ENCODE peak calls at places on chromosomes 3 and 15, in six cellular contexts. G is tibial nerve, E is HFFc6, X is psoas muscle, D is nephron progenitor cell, L is GM20000. J is an unnamed sample.

GRCh38 chr3:143070977-143071551 is 48.5 kb upstream of the CHST2 start:
- DNase-seq in G (no peak), E (peak; percentile 93), X (no peak), D (no peak), L (no peak), J (no peak)

GRCh38 chr3:29764059-29764458 is 483.2 kb downstream of the RBMS3 start:
- DNase-seq in G (no peak), E (peak; percentile 32), X (no peak), D (no peak), L (no peak), J (no peak)

GRCh38 chr3:111803123-111803593 is 55.9 kb upstream of the PHLDB2 start:
- DNase-seq in G (peak; percentile 80), E (peak; percentile 98), X (peak; percentile 85), D (no peak), L (no peak), J (no peak)

GRCh38 chr3:184377882-184378445 is at the start of gene THPO:
- DNase-seq in G (no peak), E (no peak), X (no peak), D (peak; percentile 57), L (no peak), J (no peak)

GRCh38 chr3:133828576-133829309 is 23.1 kb downstream of the SRPRB start:
- DNase-seq in G (no peak), E (no peak), X (no peak), D (no peak), L (no peak), J (no peak)

GRCh38 chr3:189262746-189263145 is 91.0 kb downstream of the TPRG1 start:
- DNase-seq in G (no peak), E (no peak), X (peak; percentile 74), D (no peak), L (no peak), J (no peak)

GRCh38 chr15:39403674-39404117 is 177.2 kb upstream of the THBS1 start:
- DNase-seq in G (no peak), E (peak; percentile 44), X (no peak), D (no peak), L (no peak), J (no peak)

GRCh38 chr3:71229905-71230657 is 353.4 kb downstream of the FOXP1 start:
- DNase-seq in G (no peak), E (no peak), X (no peak), D (no peak), L (no peak), J (peak; percentile 42)

GRCh38 chr15:70236306-70237103 is 138.8 kb upstream of the TLE3 start:
- DNase-seq in G (no peak), E (peak; percentile 88), X (no peak), D (no peak), L (no peak), J (peak; percentile 43)

GRCh38 chr3:143848707-143849106 is 439 bp upstream of the SLC9A9 start:
- DNase-seq in G (no peak), E (no peak), X (no peak), D (no peak), L (no peak), J (no peak)

GRCh38 chr15:51310064-51310463 is 28.3 kb downstream of the CYP19A1 start:
- DNase-seq in G (peak; percentile 38), E (no peak), X (no peak), D (no peak), L (no peak), J (no peak)

GRCh38 chr3:117875887-117876286 is 1158.8 kb downstream of the IGSF11 start:
- DNase-seq in G (no peak), E (no peak), X (no peak), D (no peak), L (no peak), J (no peak)

GRCh38 chr15:50148362-50148963 is 29.4 kb upstream of the ATP8B4 start:
- DNase-seq in G (no peak), E (peak; percentile 76), X (no peak), D (peak; percentile 31), L (no peak), J (no peak)

GRCh38 chr3:11509175-11510000 is 134.3 kb downstream of the VGLL4 start:
- DNase-seq in G (no peak), E (peak; percentile 82), X (peak; percentile 65), D (peak; percentile 34), L (no peak), J (no peak)

GRCh38 chr3:27568393-27568792 is 84.2 kb upstream of the SLC4A7 start:
- DNase-seq in G (peak; percentile 59), E (peak; percentile 85), X (peak; percentile 58), D (no peak), L (no peak), J (no peak)

GRCh38 chr3:188362405-188362831 is 208.5 kb downstream of the LPP start:
- DNase-seq in G (no peak), E (peak; percentile 79), X (no peak), D (no peak), L (no peak), J (peak; percentile 63)

GRCh38 chr3:9725775-9726174 is 5.8 kb upstream of the BRPF1 start:
- DNase-seq in G (no peak), E (no peak), X (no peak), D (no peak), L (no peak), J (no peak)

GRCh38 chr3:29335438-29335837 is 54.6 kb downstream of the RBMS3 start:
- DNase-seq in G (peak; percentile 64), E (peak; percentile 94), X (peak; percentile 67), D (peak; percentile 42), L (no peak), J (no peak)

GRCh38 chr15:43769584-43770228 is 7.1 kb downstream of the ELL3 start:
- DNase-seq in G (peak; percentile 79), E (peak; percentile 49), X (no peak), D (peak; percentile 73), L (peak; percentile 47), J (peak; percentile 80)

GRCh38 chr3:176926034-176926433 is 271.2 kb downstream of the TBL1XR1 start:
- DNase-seq in G (no peak), E (no peak), X (no peak), D (no peak), L (no peak), J (no peak)

GRCh38 chr3:39727415-39727814 is 82.0 kb upstream of the MYRIP start:
- DNase-seq in G (no peak), E (no peak), X (no peak), D (no peak), L (no peak), J (no peak)

GRCh38 chr3:107142171-107142570 is 235.1 kb upstream of the CCDC54 start:
- DNase-seq in G (no peak), E (no peak), X (no peak), D (no peak), L (no peak), J (no peak)

DNA sequence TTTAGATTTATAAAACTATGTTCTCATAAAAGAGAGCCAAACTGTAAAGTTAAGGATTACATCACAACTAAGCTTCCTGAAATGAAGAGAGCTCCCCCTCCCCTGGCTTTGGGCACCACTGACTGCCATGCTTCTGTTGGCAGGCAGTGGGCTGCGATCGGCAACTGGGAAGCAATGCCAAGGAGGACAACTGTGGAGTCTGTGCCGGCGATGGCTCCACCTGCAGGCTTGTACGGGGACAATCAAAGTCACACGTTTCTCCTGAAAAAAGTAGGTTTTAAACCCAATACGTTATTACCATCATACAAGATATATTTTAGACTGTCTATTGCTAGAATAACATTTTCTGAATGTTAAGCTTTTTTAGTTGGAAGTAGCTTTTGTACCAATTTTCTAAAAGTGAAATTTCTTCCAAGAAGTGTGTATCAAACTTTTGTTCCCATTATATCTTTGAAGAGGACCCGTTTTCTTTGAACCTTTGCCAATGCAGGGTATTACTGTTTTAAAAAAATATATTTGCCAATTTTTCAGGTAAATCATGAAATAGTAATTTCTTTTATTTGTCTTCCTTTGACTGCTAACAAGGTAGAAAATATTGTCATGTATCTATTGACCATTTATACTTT is 184.1 kb downstream of the ADAMTSL3 start:
- DNase-seq in G (no peak), E (no peak), X (no peak), D (peak; percentile 60), L (peak; percentile 28), J (peak; percentile 20)
- TF ChIP-seq CTCF in G (peak; percentile 35), E (no peak), X (peak; percentile 22), D (peak; percentile 57), L (peak; percentile 23), J (no peak)

GRCh38 chr15:73866881-73867410 is 6.4 kb upstream of the TBC1D21 start:
- DNase-seq in G (no peak), E (no peak), X (no peak), D (no peak), L (no peak), J (no peak)
- TF ChIP-seq CTCF in G (no peak), E (peak; percentile 33), X (no peak), D (no peak), L (no peak), J (no peak)

GRCh38 chr15:24971772-24972171 is 17.0 kb downstream of the SNRPN start:
- DNase-seq in G (no peak), E (no peak), X (no peak), D (no peak), L (no peak), J (no peak)

GRCh38 chr15:24977686-24978085 is 22.9 kb downstream of the SNRPN start:
- DNase-seq in G (no peak), E (no peak), X (no peak), D (no peak), L (no peak), J (no peak)

GRCh38 chr15:24971052-24971451 is 16.3 kb downstream of the SNRPN start:
- DNase-seq in G (no peak), E (no peak), X (no peak), D (no peak), L (no peak), J (no peak)

GRCh38 chr15:24976932-24977331 is 22.1 kb downstream of the SNRPN start:
- DNase-seq in G (no peak), E (no peak), X (no peak), D (no peak), L (no peak), J (no peak)
- TF ChIP-seq CTCF in G (no peak), E (peak; percentile 48), X (no peak), D (no peak), L (no peak), J (no peak)

GRCh38 chr3:181326637-181327223 is 337.2 kb upstream of the DNAJC19 start:
- DNase-seq in G (peak; percentile 5), E (no peak), X (no peak), D (peak; percentile 10), L (peak; percentile 36), J (peak; percentile 2)
- TF ChIP-seq CTCF in G (peak; percentile 67), E (peak; percentile 64), X (peak; percentile 57), D (peak; percentile 82), L (peak; percentile 26), J (peak; percentile 54)